ENCODE peak calls at places on chromosomes 16 and 17, in seven cellular contexts. K, Q, I, S, Y, N and P are unnamed samples. For H3K4me1, the result is how much of the 10 kb centered on the place peaks cover.

GRCh38 chr17:8288336-8289102 is at the start of gene RANGRF:
- DNase-seq in I (peak), S (peak), N (peak), Y (peak), K (peak), Q (peak), P (peak)

GRCh38 chr17:75109047-75109406 is 742 bp upstream of the ARMC7 start:
- DNase-seq in N (peak), K (no peak), Y (no peak), Q (no peak), I (no peak), S (no peak), P (no peak)

GRCh38 chr17:72378414-72379395 is 257.9 kb downstream of the SOX9 start:
- DNase-seq in Q (no peak), I (no peak), N (no peak), Y (no peak), S (no peak), K (peak), P (no peak)

GRCh38 chr17:77598241-77598620 is 360.3 kb upstream of the TNRC6C start:
- DNase-seq in S (no peak), I (no peak), Q (no peak), Y (no peak), N (no peak), K (no peak), P (no peak)

GRCh38 chr17:78278139-78278741 is 46.8 kb downstream of the TMEM235 start:
- DNase-seq in S (no peak), Q (no peak), K (no peak), Y (no peak), N (peak), I (no peak), P (no peak)

GRCh38 chr17:70006159-70006558 is 68.9 kb upstream of the KCNJ16 start:
- DNase-seq in S (peak), Q (no peak), Y (no peak), N (no peak), K (no peak), I (peak), P (no peak)

GRCh38 chr16:49158029-49158642 is 123.5 kb downstream of the CBLN1 start:
- DNase-seq in N (peak), I (peak), Y (peak), K (peak), Q (peak), S (peak), P (peak)

GRCh38 chr17:62876664-62877411 is 68.7 kb upstream of the MARCHF10 start:
- DNase-seq in N (no peak), Y (peak), K (no peak), I (peak), S (peak), Q (no peak), P (no peak)

GRCh38 chr17:45575126-45575885 is 84.8 kb upstream of the PLEKHM1 start:
- DNase-seq in K (no peak), Y (no peak), I (no peak), N (peak), Q (no peak), S (no peak), P (no peak)

GRCh38 chr16:55501549-55502322 is 7.1 kb upstream of the LPCAT2 start:
- DNase-seq in N (peak), K (no peak), Y (no peak), I (peak), S (no peak), Q (no peak), P (no peak)

GRCh38 chr17:35617505-35617904 is 30.4 kb downstream of the AP2B1 start:
- DNase-seq in Y (no peak), N (no peak), K (peak), S (no peak), I (no peak), Q (no peak), P (no peak)

DNA sequence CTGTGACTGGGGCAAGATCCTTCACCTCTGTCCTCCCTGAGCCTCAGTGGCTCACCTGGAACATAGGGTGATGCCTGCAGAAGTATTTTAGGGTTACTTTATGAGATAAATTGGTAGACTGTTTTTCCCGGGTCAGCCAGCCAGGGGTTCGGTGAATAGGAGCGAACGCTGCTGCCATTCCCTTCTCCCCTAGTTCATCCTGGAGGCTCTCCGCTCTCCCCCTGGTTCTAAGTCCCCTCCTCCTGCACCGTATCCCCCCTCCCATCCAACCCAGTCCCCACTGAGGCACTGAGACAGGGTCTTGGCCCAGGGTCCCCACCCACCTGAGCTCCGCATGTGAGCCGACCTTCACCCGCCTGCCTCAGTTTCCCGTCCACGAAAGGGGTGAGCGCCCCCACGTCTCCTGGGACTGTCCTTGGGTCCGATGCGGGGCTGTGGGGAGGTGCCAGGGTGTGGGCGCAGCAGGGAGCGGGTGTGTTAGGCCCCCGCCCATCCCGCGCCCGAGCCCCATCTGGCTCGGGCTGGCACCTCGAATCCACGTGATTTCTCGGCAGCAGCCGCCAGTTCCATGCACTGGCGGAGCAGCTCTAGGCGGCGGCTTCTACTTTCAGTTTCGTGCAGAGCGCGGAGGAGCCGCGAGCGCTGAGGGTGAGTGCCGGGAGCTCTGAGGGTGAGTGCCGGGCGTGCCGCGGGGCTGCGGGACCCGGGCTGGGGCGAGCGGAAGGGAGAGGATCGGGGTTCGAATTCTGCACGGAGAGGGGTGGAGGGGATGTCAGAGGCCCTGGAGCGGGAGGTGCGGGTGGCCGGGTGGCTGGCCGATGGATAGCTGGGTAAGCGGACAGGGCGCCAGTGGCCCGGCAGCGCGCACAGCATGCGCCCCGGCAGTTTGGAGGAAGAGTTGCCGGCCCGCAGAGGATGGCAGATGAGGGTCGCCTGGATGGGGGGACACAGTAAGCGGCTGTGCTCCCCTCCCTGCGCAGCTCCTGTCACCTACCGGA is at the start of gene NLRC5:
- DNase-seq in S (peak), I (peak), N (peak), K (peak), Q (peak), Y (peak), P (peak)
- TF ChIP-seq CTCF in S (no peak), I (no peak), N (no peak), K (no peak), Q (peak), Y (no peak), P (peak)

GRCh38 chr17:30922235-30922993 is 669 bp downstream of the ADAP2 start:
- DNase-seq in Q (no peak), N (peak), Y (no peak), K (no peak), I (no peak), S (no peak), P (no peak)
- TF ChIP-seq EZH2 in Q (no peak), N (peak), Y (peak), K (no peak), I (no peak), S (no peak), P (no peak)

GRCh38 chr17:17710355-17710727 is 29.1 kb downstream of the RAI1 start:
- DNase-seq in N (no peak), I (no peak), K (no peak), Y (no peak), Q (no peak), S (no peak), P (no peak)
- H3K4me1 ChIP-seq in N (under half), I (under half), K (half or more), Y (under half), Q (half or more), S (under half), P (under half)

GRCh38 chr16:57757883-57758282 is 22.3 kb downstream of the KATNB1 start:
- DNase-seq in Q (no peak), N (no peak), I (no peak), S (no peak), Y (no peak), K (no peak), P (no peak)
- TF ChIP-seq CTCF in Q (no peak), N (no peak), I (no peak), S (no peak), Y (no peak), K (no peak), P (no peak)

DNA sequence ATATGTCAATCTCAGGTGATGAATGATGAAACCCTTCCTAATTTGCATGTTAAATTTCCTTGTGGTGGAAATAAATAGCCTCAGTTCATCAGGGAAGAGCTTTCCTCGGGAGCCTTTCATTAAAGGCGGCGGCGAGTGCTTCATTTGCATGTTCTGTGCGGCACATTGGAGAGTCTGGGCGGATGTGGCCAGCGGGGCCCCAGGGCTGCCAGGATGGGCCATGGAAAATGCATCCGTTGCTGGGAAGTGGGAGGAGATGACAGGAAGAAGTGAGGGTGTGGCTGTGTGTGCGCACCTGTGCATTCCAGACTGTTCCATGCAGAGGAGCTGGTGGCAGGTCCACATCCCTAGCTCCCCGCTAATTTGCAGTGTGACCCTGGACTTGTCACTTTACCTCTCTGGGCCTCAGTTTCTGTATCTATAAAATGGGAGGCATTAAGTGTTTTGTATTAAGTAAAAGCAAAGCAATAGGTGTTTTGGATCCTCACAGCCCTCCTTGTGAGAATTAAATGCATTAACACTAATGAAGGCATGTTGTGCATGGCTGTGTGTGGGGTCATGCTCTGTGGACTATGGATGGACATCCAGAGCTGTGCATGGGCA is 150.9 kb downstream of the SDK2 start:
- DNase-seq in S (no peak), N (peak), I (peak), Q (no peak), Y (peak), K (no peak), P (no peak)
- TF ChIP-seq EZH2 in S (no peak), N (no peak), I (no peak), Q (no peak), Y (no peak), K (no peak), P (no peak)

GRCh38 chr16:88685156-88686061 is 898 bp downstream of the SNAI3 start:
- DNase-seq in K (peak), S (peak), Q (no peak), I (no peak), Y (peak), N (peak), P (peak)
- H3K4me1 ChIP-seq in K (under half), S (under half), Q (half or more), I (under half), Y (under half), N (under half), P (under half)

DNA sequence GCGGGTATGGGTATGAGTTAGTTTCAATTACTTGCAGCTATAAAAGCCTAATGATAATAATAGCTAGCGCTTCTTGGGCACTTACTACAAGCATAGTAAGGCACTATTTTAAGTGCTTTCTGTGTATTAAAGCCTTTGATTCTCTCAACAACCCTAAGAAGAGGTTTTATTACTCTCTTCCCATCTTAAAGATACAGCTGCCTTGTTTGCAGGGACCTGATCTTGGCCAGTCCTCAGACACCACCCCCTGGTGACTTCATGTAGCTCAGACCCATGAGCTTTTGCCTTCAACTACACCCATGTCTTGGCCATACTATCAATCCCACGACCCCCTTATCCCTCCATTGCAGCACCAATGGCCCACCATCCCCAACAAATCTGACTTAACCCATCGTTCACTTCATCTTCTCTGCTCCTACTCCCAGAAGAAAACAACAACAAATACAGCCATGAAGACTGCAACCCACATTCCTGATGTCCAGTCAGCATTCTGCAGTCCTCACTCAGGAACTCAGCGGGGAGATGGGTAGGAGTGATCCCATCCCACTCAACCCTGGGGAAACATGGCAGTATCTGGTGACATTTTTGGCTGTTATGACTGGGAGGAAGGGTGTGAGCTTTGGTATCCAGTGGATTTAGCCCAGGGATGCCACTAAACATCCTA is 4.2 kb downstream of the GGA2 start:
- DNase-seq in Q (no peak), I (no peak), Y (no peak), K (no peak), S (no peak), N (no peak), P (no peak)
- TF ChIP-seq CTCF in Q (no peak), I (no peak), Y (no peak), K (no peak), S (no peak), N (no peak), P (no peak)

DNA sequence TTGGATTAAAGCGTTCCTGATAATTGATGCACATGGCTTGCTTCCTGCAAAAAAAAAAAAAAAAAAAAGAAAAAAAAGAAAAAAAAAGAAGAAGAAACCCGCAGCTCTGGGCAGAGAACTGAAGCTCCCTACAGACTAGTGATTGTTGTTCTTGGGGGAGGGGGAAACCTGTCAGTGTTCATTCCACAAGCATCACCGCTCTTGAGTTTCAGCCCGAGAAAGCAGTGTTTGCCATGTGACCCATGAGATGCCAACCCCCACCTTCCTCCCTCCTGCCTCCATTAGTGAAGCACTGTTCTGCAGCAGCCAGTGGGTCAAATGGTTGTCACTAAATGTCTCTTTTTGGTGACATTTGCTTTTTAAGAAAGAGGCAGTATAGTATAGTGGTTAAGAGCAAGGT is 1.7 kb downstream of the USP43 start:
- DNase-seq in Q (no peak), S (no peak), N (peak), I (peak), K (no peak), Y (peak), P (no peak)
- TF ChIP-seq EZH2 in Q (no peak), S (no peak), N (no peak), I (no peak), K (no peak), Y (no peak), P (no peak)

GRCh38 chr16:89417352-89417751 is 73.0 kb downstream of the ANKRD11 start:
- DNase-seq in K (no peak), S (no peak), N (no peak), Y (no peak), Q (peak), I (no peak), P (no peak)

GRCh38 chr16:89420204-89420603 is 70.2 kb downstream of the ANKRD11 start:
- DNase-seq in Y (no peak), N (no peak), K (no peak), Q (no peak), I (no peak), S (no peak), P (no peak)

GRCh38 chr16:89422527-89422904 is 67.8 kb downstream of the ANKRD11 start:
- DNase-seq in I (peak), N (no peak), Q (no peak), Y (no peak), S (no peak), K (no peak), P (no peak)

GRCh38 chr16:89413811-89414585 is 76.4 kb downstream of the ANKRD11 start:
- DNase-seq in Y (no peak), I (no peak), K (no peak), Q (no peak), S (no peak), N (no peak), P (no peak)

GRCh38 chr16:89418352-89418751 is 72.0 kb downstream of the ANKRD11 start:
- DNase-seq in Y (no peak), I (no peak), Q (peak), N (no peak), K (no peak), S (no peak), P (no peak)
- H3K4me1 ChIP-seq in Y (under half), I (under half), Q (half or more), N (under half), K (under half), S (under half), P (under half)

GRCh38 chr17:55741353-55741700 is 9.5 kb upstream of the PCTP start:
- DNase-seq in K (no peak), N (no peak), S (no peak), I (no peak), Q (no peak), Y (no peak), P (no peak)

GRCh38 chr17:55740515-55741352 is 10.1 kb upstream of the PCTP start:
- DNase-seq in I (no peak), Y (no peak), Q (no peak), K (no peak), S (no peak), N (no peak), P (no peak)

GRCh38 chr17:55743103-55743679 is 7.7 kb upstream of the PCTP start:
- DNase-seq in Q (peak), S (no peak), Y (peak), K (no peak), I (peak), N (no peak), P (no peak)

GRCh38 chr17:55745258-55745657 is 5.6 kb upstream of the PCTP start:
- DNase-seq in Y (no peak), I (no peak), K (no peak), Q (no peak), N (no peak), S (no peak), P (no peak)

GRCh38 chr17:55742272-55743102 is 8.4 kb upstream of the PCTP start:
- DNase-seq in Q (peak), I (no peak), Y (no peak), N (no peak), K (no peak), S (no peak), P (no peak)
- TF ChIP-seq CTCF in Q (peak), I (no peak), Y (no peak), N (no peak), K (no peak), S (no peak), P (no peak)